ENCODE peak calls at places on chromosomes 2 and 18, in four cellular contexts. One of them, this sample, is unnamed.
A peak's percentile ranks its signal among the peaks of the same experiment; 100 is the strongest.

GRCh38 chr2:95275601-95276243 is 1.5 kb downstream of the PROM2 start:
- DNase-seq in activated T-helper 2 cell treated with anti-CD3 and anti-CD28 coated beads, Interferon-gamma antibody, Interleukin-2, Interleukin-4, amounts not matched to agents 10 μg/mL and 5 μg/mL and 100 μg/mL, durations not matched to agents 14 hours and 24 hours and 36 hours: no peak
- DNase-seq in activated CD4-positive, CD25-positive, alpha-beta regulatory T cell treated with anti-CD3 and anti-CD28 coated beads, Interleukin-2, amount 50 U/mL, for 72 hours: peak; percentile 23
- DNase-seq in GM03348: no peak
- DNase-seq in this sample: no peak

GRCh38 chr2:134224005-134224404 is 29.9 kb upstream of the MGAT5 start:
- DNase-seq in activated T-helper 2 cell treated with anti-CD3 and anti-CD28 coated beads, Interferon-gamma antibody, Interleukin-2, Interleukin-4, amounts not matched to agents 10 μg/mL and 5 μg/mL and 100 μg/mL, durations not matched to agents 14 hours and 24 hours and 36 hours: no peak
- DNase-seq in activated CD4-positive, CD25-positive, alpha-beta regulatory T cell treated with anti-CD3 and anti-CD28 coated beads, Interleukin-2, amount 50 U/mL, for 72 hours: no peak
- DNase-seq in GM03348: no peak
- DNase-seq in this sample: peak; percentile 54

GRCh38 chr2:71586471-71586870 is 133.1 kb downstream of the DYSF start:
- DNase-seq in GM03348: no peak
- DNase-seq in activated CD4-positive, CD25-positive, alpha-beta regulatory T cell treated with anti-CD3 and anti-CD28 coated beads, Interleukin-2, amount 50 U/mL, for 72 hours: no peak
- DNase-seq in activated T-helper 2 cell treated with anti-CD3 and anti-CD28 coated beads, Interferon-gamma antibody, Interleukin-2, Interleukin-4, amounts not matched to agents 10 μg/mL and 5 μg/mL and 100 μg/mL, durations not matched to agents 14 hours and 24 hours and 36 hours: no peak
- DNase-seq in this sample: no peak

GRCh38 chr2:126808929-126809328 is 89.8 kb upstream of the TEX51 start:
- DNase-seq in GM03348: no peak
- DNase-seq in activated T-helper 2 cell treated with anti-CD3 and anti-CD28 coated beads, Interferon-gamma antibody, Interleukin-2, Interleukin-4, amounts not matched to agents 10 μg/mL and 5 μg/mL and 100 μg/mL, durations not matched to agents 14 hours and 24 hours and 36 hours: no peak
- DNase-seq in activated CD4-positive, CD25-positive, alpha-beta regulatory T cell treated with anti-CD3 and anti-CD28 coated beads, Interleukin-2, amount 50 U/mL, for 72 hours: no peak
- DNase-seq in this sample: no peak

GRCh38 chr18:3585656-3586509 is 135.9 kb downstream of the TGIF1 start:
- DNase-seq in activated T-helper 2 cell treated with anti-CD3 and anti-CD28 coated beads, Interferon-gamma antibody, Interleukin-2, Interleukin-4, amounts not matched to agents 10 μg/mL and 5 μg/mL and 100 μg/mL, durations not matched to agents 14 hours and 24 hours and 36 hours: peak; percentile 57
- DNase-seq in activated CD4-positive, CD25-positive, alpha-beta regulatory T cell treated with anti-CD3 and anti-CD28 coated beads, Interleukin-2, amount 50 U/mL, for 72 hours: peak; percentile 71
- DNase-seq in GM03348: peak; percentile 74
- DNase-seq in this sample: peak; percentile 85

GRCh38 chr2:127705281-127706065 is 4.2 kb downstream of the SFT2D3 start:
- DNase-seq in activated CD4-positive, CD25-positive, alpha-beta regulatory T cell treated with anti-CD3 and anti-CD28 coated beads, Interleukin-2, amount 50 U/mL, for 72 hours: no peak
- DNase-seq in GM03348: peak; percentile 23
- DNase-seq in activated T-helper 2 cell treated with anti-CD3 and anti-CD28 coated beads, Interferon-gamma antibody, Interleukin-2, Interleukin-4, amounts not matched to agents 10 μg/mL and 5 μg/mL and 100 μg/mL, durations not matched to agents 14 hours and 24 hours and 36 hours: no peak
- DNase-seq in this sample: peak; percentile 78

GRCh38 chr2:235106874-235107639 is 155.2 kb downstream of the SH3BP4 start:
- DNase-seq in activated T-helper 2 cell treated with anti-CD3 and anti-CD28 coated beads, Interferon-gamma antibody, Interleukin-2, Interleukin-4, amounts not matched to agents 10 μg/mL and 5 μg/mL and 100 μg/mL, durations not matched to agents 14 hours and 24 hours and 36 hours: no peak
- DNase-seq in activated CD4-positive, CD25-positive, alpha-beta regulatory T cell treated with anti-CD3 and anti-CD28 coated beads, Interleukin-2, amount 50 U/mL, for 72 hours: no peak
- DNase-seq in GM03348: peak; percentile 87
- DNase-seq in this sample: peak; percentile 89

GRCh38 chr2:227774011-227774624 is 28.4 kb downstream of the SCYGR8 start:
- DNase-seq in activated T-helper 2 cell treated with anti-CD3 and anti-CD28 coated beads, Interferon-gamma antibody, Interleukin-2, Interleukin-4, amounts not matched to agents 10 μg/mL and 5 μg/mL and 100 μg/mL, durations not matched to agents 14 hours and 24 hours and 36 hours: no peak
- DNase-seq in GM03348: no peak
- DNase-seq in activated CD4-positive, CD25-positive, alpha-beta regulatory T cell treated with anti-CD3 and anti-CD28 coated beads, Interleukin-2, amount 50 U/mL, for 72 hours: no peak
- DNase-seq in this sample: no peak

GRCh38 chr18:3594760-3595241 is 144.8 kb downstream of the TGIF1 start:
- DNase-seq in activated CD4-positive, CD25-positive, alpha-beta regulatory T cell treated with anti-CD3 and anti-CD28 coated beads, Interleukin-2, amount 50 U/mL, for 72 hours: peak; percentile 52
- DNase-seq in activated T-helper 2 cell treated with anti-CD3 and anti-CD28 coated beads, Interferon-gamma antibody, Interleukin-2, Interleukin-4, amounts not matched to agents 10 μg/mL and 5 μg/mL and 100 μg/mL, durations not matched to agents 14 hours and 24 hours and 36 hours: no peak
- DNase-seq in GM03348: no peak
- DNase-seq in this sample: peak; percentile 62

GRCh38 chr18:66872277-66872676 is 268.4 kb upstream of the CDH19 start:
- DNase-seq in activated CD4-positive, CD25-positive, alpha-beta regulatory T cell treated with anti-CD3 and anti-CD28 coated beads, Interleukin-2, amount 50 U/mL, for 72 hours: no peak
- DNase-seq in activated T-helper 2 cell treated with anti-CD3 and anti-CD28 coated beads, Interferon-gamma antibody, Interleukin-2, Interleukin-4, amounts not matched to agents 10 μg/mL and 5 μg/mL and 100 μg/mL, durations not matched to agents 14 hours and 24 hours and 36 hours: no peak
- DNase-seq in GM03348: no peak
- DNase-seq in this sample: peak; percentile 14

GRCh38 chr2:188306271-188306670 is 14.6 kb downstream of the GULP1 start:
- DNase-seq in activated T-helper 2 cell treated with anti-CD3 and anti-CD28 coated beads, Interferon-gamma antibody, Interleukin-2, Interleukin-4, amounts not matched to agents 10 μg/mL and 5 μg/mL and 100 μg/mL, durations not matched to agents 14 hours and 24 hours and 36 hours: no peak
- DNase-seq in activated CD4-positive, CD25-positive, alpha-beta regulatory T cell treated with anti-CD3 and anti-CD28 coated beads, Interleukin-2, amount 50 U/mL, for 72 hours: no peak
- DNase-seq in GM03348: no peak
- DNase-seq in this sample: peak; percentile 66

GRCh38 chr2:239283961-239284801 is 116.6 kb downstream of the HDAC4 start:
- DNase-seq in GM03348: no peak
- DNase-seq in activated T-helper 2 cell treated with anti-CD3 and anti-CD28 coated beads, Interferon-gamma antibody, Interleukin-2, Interleukin-4, amounts not matched to agents 10 μg/mL and 5 μg/mL and 100 μg/mL, durations not matched to agents 14 hours and 24 hours and 36 hours: no peak
- DNase-seq in activated CD4-positive, CD25-positive, alpha-beta regulatory T cell treated with anti-CD3 and anti-CD28 coated beads, Interleukin-2, amount 50 U/mL, for 72 hours: no peak
- DNase-seq in this sample: no peak

GRCh38 chr2:20356042-20356441 is 5.4 kb upstream of the PUM2 start:
- DNase-seq in GM03348: peak; percentile 37
- DNase-seq in activated CD4-positive, CD25-positive, alpha-beta regulatory T cell treated with anti-CD3 and anti-CD28 coated beads, Interleukin-2, amount 50 U/mL, for 72 hours: no peak
- DNase-seq in activated T-helper 2 cell treated with anti-CD3 and anti-CD28 coated beads, Interferon-gamma antibody, Interleukin-2, Interleukin-4, amounts not matched to agents 10 μg/mL and 5 μg/mL and 100 μg/mL, durations not matched to agents 14 hours and 24 hours and 36 hours: no peak
- DNase-seq in this sample: peak; percentile 15

GRCh38 chr2:24164416-24164973 is 10.4 kb upstream of the FAM228A start:
- DNase-seq in GM03348: peak; percentile 59
- DNase-seq in activated T-helper 2 cell treated with anti-CD3 and anti-CD28 coated beads, Interferon-gamma antibody, Interleukin-2, Interleukin-4, amounts not matched to agents 10 μg/mL and 5 μg/mL and 100 μg/mL, durations not matched to agents 14 hours and 24 hours and 36 hours: no peak
- DNase-seq in activated CD4-positive, CD25-positive, alpha-beta regulatory T cell treated with anti-CD3 and anti-CD28 coated beads, Interleukin-2, amount 50 U/mL, for 72 hours: peak; percentile 34
- DNase-seq in this sample: peak; percentile 2

GRCh38 chr2:221102896-221103688 is 469.0 kb downstream of the EPHA4 start:
- DNase-seq in activated CD4-positive, CD25-positive, alpha-beta regulatory T cell treated with anti-CD3 and anti-CD28 coated beads, Interleukin-2, amount 50 U/mL, for 72 hours: no peak
- DNase-seq in GM03348: no peak
- DNase-seq in activated T-helper 2 cell treated with anti-CD3 and anti-CD28 coated beads, Interferon-gamma antibody, Interleukin-2, Interleukin-4, amounts not matched to agents 10 μg/mL and 5 μg/mL and 100 μg/mL, durations not matched to agents 14 hours and 24 hours and 36 hours: no peak
- DNase-seq in this sample: no peak

GRCh38 chr2:76567478-76567877 is 856.8 kb upstream of the GCFC2 start:
- DNase-seq in activated CD4-positive, CD25-positive, alpha-beta regulatory T cell treated with anti-CD3 and anti-CD28 coated beads, Interleukin-2, amount 50 U/mL, for 72 hours: no peak
- DNase-seq in GM03348: no peak
- DNase-seq in activated T-helper 2 cell treated with anti-CD3 and anti-CD28 coated beads, Interferon-gamma antibody, Interleukin-2, Interleukin-4, amounts not matched to agents 10 μg/mL and 5 μg/mL and 100 μg/mL, durations not matched to agents 14 hours and 24 hours and 36 hours: no peak
- DNase-seq in this sample: no peak

GRCh38 chr2:111671426-111672150 is 212.4 kb downstream of the ANAPC1 start:
- DNase-seq in GM03348: no peak
- DNase-seq in activated CD4-positive, CD25-positive, alpha-beta regulatory T cell treated with anti-CD3 and anti-CD28 coated beads, Interleukin-2, amount 50 U/mL, for 72 hours: no peak
- DNase-seq in activated T-helper 2 cell treated with anti-CD3 and anti-CD28 coated beads, Interferon-gamma antibody, Interleukin-2, Interleukin-4, amounts not matched to agents 10 μg/mL and 5 μg/mL and 100 μg/mL, durations not matched to agents 14 hours and 24 hours and 36 hours: no peak
- DNase-seq in this sample: no peak

GRCh38 chr18:8212893-8213805 is 396.1 kb upstream of the RAB12 start:
- DNase-seq in activated T-helper 2 cell treated with anti-CD3 and anti-CD28 coated beads, Interferon-gamma antibody, Interleukin-2, Interleukin-4, amounts not matched to agents 10 μg/mL and 5 μg/mL and 100 μg/mL, durations not matched to agents 14 hours and 24 hours and 36 hours: no peak
- DNase-seq in activated CD4-positive, CD25-positive, alpha-beta regulatory T cell treated with anti-CD3 and anti-CD28 coated beads, Interleukin-2, amount 50 U/mL, for 72 hours: no peak
- DNase-seq in GM03348: no peak
- DNase-seq in this sample: peak; percentile 95

GRCh38 chr18:36187138-36187825 is at the start of gene MOCOS:
- DNase-seq in GM03348: peak; percentile 97
- DNase-seq in activated CD4-positive, CD25-positive, alpha-beta regulatory T cell treated with anti-CD3 and anti-CD28 coated beads, Interleukin-2, amount 50 U/mL, for 72 hours: peak; percentile 67
- DNase-seq in activated T-helper 2 cell treated with anti-CD3 and anti-CD28 coated beads, Interferon-gamma antibody, Interleukin-2, Interleukin-4, amounts not matched to agents 10 μg/mL and 5 μg/mL and 100 μg/mL, durations not matched to agents 14 hours and 24 hours and 36 hours: peak; percentile 25
- DNase-seq in this sample: peak; percentile 87

GRCh38 chr18:76494541-76495403 is at the start of gene ZNF516:
- DNase-seq in GM03348: peak; percentile 43
- DNase-seq in activated T-helper 2 cell treated with anti-CD3 and anti-CD28 coated beads, Interferon-gamma antibody, Interleukin-2, Interleukin-4, amounts not matched to agents 10 μg/mL and 5 μg/mL and 100 μg/mL, durations not matched to agents 14 hours and 24 hours and 36 hours: no peak
- DNase-seq in activated CD4-positive, CD25-positive, alpha-beta regulatory T cell treated with anti-CD3 and anti-CD28 coated beads, Interleukin-2, amount 50 U/mL, for 72 hours: no peak
- DNase-seq in this sample: peak; percentile 75

GRCh38 chr18:3441290-3441689 is 8.7 kb upstream of the TGIF1 start:
- DNase-seq in GM03348: peak; percentile 23
- DNase-seq in activated T-helper 2 cell treated with anti-CD3 and anti-CD28 coated beads, Interferon-gamma antibody, Interleukin-2, Interleukin-4, amounts not matched to agents 10 μg/mL and 5 μg/mL and 100 μg/mL, durations not matched to agents 14 hours and 24 hours and 36 hours: no peak
- DNase-seq in activated CD4-positive, CD25-positive, alpha-beta regulatory T cell treated with anti-CD3 and anti-CD28 coated beads, Interleukin-2, amount 50 U/mL, for 72 hours: no peak
- DNase-seq in this sample: peak; percentile 65

GRCh38 chr2:151669585-151670081 is 64.6 kb downstream of the NEB start:
- DNase-seq in activated CD4-positive, CD25-positive, alpha-beta regulatory T cell treated with anti-CD3 and anti-CD28 coated beads, Interleukin-2, amount 50 U/mL, for 72 hours: no peak
- DNase-seq in GM03348: no peak
- DNase-seq in activated T-helper 2 cell treated with anti-CD3 and anti-CD28 coated beads, Interferon-gamma antibody, Interleukin-2, Interleukin-4, amounts not matched to agents 10 μg/mL and 5 μg/mL and 100 μg/mL, durations not matched to agents 14 hours and 24 hours and 36 hours: no peak
- DNase-seq in this sample: no peak

GRCh38 chr2:203591642-203592041 is 56.5 kb upstream of the RAPH1 start:
- DNase-seq in activated CD4-positive, CD25-positive, alpha-beta regulatory T cell treated with anti-CD3 and anti-CD28 coated beads, Interleukin-2, amount 50 U/mL, for 72 hours: no peak
- DNase-seq in activated T-helper 2 cell treated with anti-CD3 and anti-CD28 coated beads, Interferon-gamma antibody, Interleukin-2, Interleukin-4, amounts not matched to agents 10 μg/mL and 5 μg/mL and 100 μg/mL, durations not matched to agents 14 hours and 24 hours and 36 hours: no peak
- DNase-seq in GM03348: no peak
- DNase-seq in this sample: peak; percentile 45

This sample was measured in adipocyte.